ENCODE peak calls at places on chromosomes 3 and 15, in nine cellular contexts. G is DND-41, P is mammary epithelial cell, M is IMR-90, V is HCT116, T is colonic mucosa, U is K562, R is HepG2, H is kidney. J is an unnamed sample.
A peak's percentile ranks its signal among the peaks of the same experiment; 100 is the strongest.

GRCh38 chr3:150078983-150079739 is 108.5 kb upstream of the PFN2 start:
- DNase-seq in G (no peak), P (peak; percentile 87), M (peak; percentile 95), V (no peak), T (no peak), U (no peak), R (no peak), H (no peak), J (no peak)

GRCh38 chr15:48498828-48499227 is 146.7 kb downstream of the FBN1 start:
- DNase-seq in G (no peak), P (no peak), M (no peak), V (no peak), T (no peak), U (no peak), R (no peak), H (no peak), J (no peak)

GRCh38 chr3:120160050-120160449 is 65.8 kb upstream of the GSK3B start:
- DNase-seq in G (no peak), P (peak; percentile 99), M (peak; percentile 98), V (peak; percentile 61), T (peak; percentile 38), U (no peak), R (no peak), H (peak; percentile 86), J (no peak)

GRCh38 chr15:45918839-45919238 is 284.0 kb downstream of the SQOR start:
- DNase-seq in G (no peak), P (no peak), M (no peak), V (no peak), T (no peak), U (no peak), R (no peak), H (no peak), J (no peak)

GRCh38 chr3:52787672-52788625 is 6.6 kb upstream of the ITIH3 start:
- DNase-seq in G (no peak), P (no peak), M (no peak), V (no peak), T (no peak), U (no peak), R (peak; percentile 23), H (peak; percentile 67), J (no peak)

GRCh38 chr3:74287557-74287956 is 326.9 kb downstream of the CNTN3 start:
- DNase-seq in G (no peak), P (no peak), M (peak; percentile 18), V (no peak), T (no peak), U (no peak), R (no peak), H (no peak), J (no peak)

GRCh38 chr3:169505577-169506155 is 157.8 kb downstream of the MECOM start:
- DNase-seq in G (no peak), P (no peak), M (no peak), V (peak; percentile 8), T (no peak), U (no peak), R (peak; percentile 1), H (no peak), J (peak; percentile 49)

GRCh38 chr15:98035577-98036010 is 75.1 kb downstream of the ARRDC4 start:
- DNase-seq in G (no peak), P (peak; percentile 83), M (no peak), V (no peak), T (no peak), U (no peak), R (no peak), H (no peak), J (no peak)

GRCh38 chr3:109853077-109853732 is 515.9 kb upstream of the DPPA4 start:
- DNase-seq in G (no peak), P (no peak), M (no peak), V (no peak), T (no peak), U (no peak), R (no peak), H (no peak), J (no peak)

GRCh38 chr3:128698211-128699011 is 27.6 kb upstream of the RAB7A start:
- DNase-seq in G (no peak), P (no peak), M (no peak), V (no peak), T (peak; percentile 35), U (no peak), R (no peak), H (peak; percentile 83), J (peak; percentile 63)

GRCh38 chr15:92584105-92584504 is 71.5 kb downstream of the FAM174B start:
- DNase-seq in G (no peak), P (no peak), M (no peak), V (no peak), T (no peak), U (no peak), R (no peak), H (no peak), J (no peak)

GRCh38 chr3:63768415-63768814 is 50.7 kb upstream of the C3orf49 start:
- DNase-seq in G (no peak), P (no peak), M (no peak), V (no peak), T (peak; percentile 29), U (no peak), R (no peak), H (no peak), J (no peak)

GRCh38 chr3:112984485-112984884 is 6.3 kb upstream of the GTPBP8 start:
- DNase-seq in G (no peak), P (no peak), M (peak; percentile 12), V (no peak), T (no peak), U (no peak), R (peak; percentile 7), H (no peak), J (no peak)

GRCh38 chr3:167691366-167691765 is 37.6 kb upstream of the WDR49 start:
- DNase-seq in G (peak; percentile 71), P (no peak), M (no peak), V (no peak), T (no peak), U (no peak), R (no peak), H (no peak), J (no peak)

GRCh38 chr15:74320358-74321247 is 46.8 kb downstream of the CYP11A1 start:
- DNase-seq in G (peak; percentile 37), P (peak; percentile 19), M (peak; percentile 23), V (peak; percentile 38), T (peak; percentile 57), U (peak; percentile 78), R (peak; percentile 43), H (no peak), J (peak; percentile 64)

GRCh38 chr3:185825639-185826481 is 1.0 kb upstream of the IGF2BP2 start:
- DNase-seq in G (no peak), P (peak; percentile 57), M (peak; percentile 44), V (no peak), T (peak; percentile 75), U (no peak), R (no peak), H (peak; percentile 86), J (peak; percentile 75)

GRCh38 chr3:7062714-7063113 is 201.8 kb downstream of the GRM7 start:
- DNase-seq in G (no peak), P (no peak), M (no peak), V (no peak), T (no peak), U (no peak), R (no peak), H (no peak), J (no peak)

GRCh38 chr3:191628561-191628960 is 167.6 kb downstream of the PYDC2 start:
- DNase-seq in G (no peak), P (no peak), M (no peak), V (no peak), T (no peak), U (no peak), R (no peak), H (no peak), J (no peak)

GRCh38 chr3:191624299-191624698 is 163.3 kb downstream of the PYDC2 start:
- DNase-seq in G (no peak), P (no peak), M (no peak), V (no peak), T (no peak), U (no peak), R (no peak), H (no peak), J (no peak)

DNA sequence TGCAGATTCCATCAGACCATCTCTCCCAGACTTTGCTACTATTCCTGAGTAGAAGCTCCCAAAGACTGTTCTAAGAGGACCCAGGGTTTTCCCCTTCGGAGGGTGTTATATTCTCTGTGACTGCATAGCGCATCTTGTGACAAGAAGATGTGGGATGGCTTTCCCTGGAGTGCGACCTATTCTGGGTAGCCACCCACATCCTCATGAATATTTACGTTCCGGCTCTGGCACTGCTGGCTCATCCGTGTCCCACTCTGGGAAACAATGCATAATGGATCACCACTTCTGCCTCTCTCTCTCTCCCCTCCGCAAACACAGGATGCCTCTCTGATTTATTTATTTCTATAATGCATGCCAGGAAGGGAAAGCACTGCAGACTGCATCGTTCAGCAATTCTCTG is 166.1 kb downstream of the PYDC2 start:
- DNase-seq in G (no peak), P (no peak), M (no peak), V (no peak), T (no peak), U (no peak), R (no peak), H (no peak), J (no peak)
- H3K27ac ChIP-seq in G (no peak overlapping the region), P (no peak overlapping the region), M (no peak overlapping the region), V (no peak overlapping the region), T (no peak overlapping the region), U (no peak overlapping the region), R (no peak overlapping the region), H (no peak overlapping the region), J (no peak overlapping the region)

GRCh38 chr3:171803044-171803443 is 7.2 kb downstream of the PLD1 start:
- DNase-seq in G (no peak), P (no peak), M (no peak), V (no peak), T (no peak), U (no peak), R (no peak), H (no peak), J (no peak)
- H3K9ac ChIP-seq in G (no peak overlapping the region), P (no peak overlapping the region), M (no peak overlapping the region), V (no peak overlapping the region), T (no peak overlapping the region), U (no peak overlapping the region), R (no peak overlapping the region), H (no peak overlapping the region), J (no peak overlapping the region)

GRCh38 chr3:193194417-193194816 is 46.6 kb upstream of the PLAAT1 start:
- DNase-seq in G (no peak), P (no peak), M (no peak), V (no peak), T (no peak), U (no peak), R (no peak), H (no peak), J (no peak)

GRCh38 chr3:193190387-193190786 is 50.6 kb upstream of the PLAAT1 start:
- DNase-seq in G (peak; percentile 12), P (peak; percentile 21), M (no peak), V (peak; percentile 19), T (peak; percentile 21), U (no peak), R (peak; percentile 23), H (no peak), J (peak; percentile 79)
- TF ChIP-seq CTCF in G (peak; percentile 55), P (peak; percentile 46), M (peak; percentile 3), V (peak; percentile 18), T (no peak), U (peak; percentile 34), R (peak; percentile 43), H (peak; percentile 18), J (peak; percentile 87)

DNA sequence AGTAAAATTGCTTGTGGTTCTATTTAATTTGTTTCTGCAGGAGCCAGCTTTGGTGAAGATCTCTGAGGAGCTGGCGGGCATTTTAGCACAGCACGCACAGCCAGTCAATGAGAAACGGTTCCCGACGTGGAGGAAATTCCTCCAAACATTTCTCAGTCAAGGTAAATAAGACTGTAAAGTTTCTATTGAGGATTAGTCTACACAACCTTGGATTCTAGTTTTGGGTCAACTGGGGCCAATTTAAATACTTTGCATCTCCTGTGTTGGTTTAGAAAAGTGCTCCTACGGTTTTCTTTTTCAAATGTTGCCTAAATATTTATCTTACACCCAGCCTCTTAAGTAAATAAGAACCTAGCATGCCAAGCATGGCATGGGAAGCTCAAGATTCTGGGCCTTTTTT is 104.0 kb upstream of the C15orf61 start:
- DNase-seq in G (no peak), P (no peak), M (no peak), V (no peak), T (no peak), U (no peak), R (no peak), H (no peak), J (no peak)
- H3K27ac ChIP-seq in G (no peak overlapping the region), P (no peak overlapping the region), M (no peak overlapping the region), V (no peak overlapping the region), T (no peak overlapping the region), U (no peak overlapping the region), R (no peak overlapping the region), H (no peak overlapping the region), J (no peak overlapping the region)

J was measured in H9.